ENCODE peak calls at places on chromosomes 16 and 17, in ten cellular contexts. M is uterus, H is A549, U is neural crest cell, Y is fibroblast of the aortic adventitia, B is A673, R is right lobe of liver, K is endothelial cell, Z is HFFc6, T is glutamatergic neuron. I is an unnamed sample.

GRCh38 chr16:11161974-11162373 is 94.0 kb downstream of the SOCS1 start:
- DNase-seq in Y (peak; percentile 25), H (no peak), Z (no peak), B (no peak), R (no peak), T (no peak), K (no peak), M (no peak), U (no peak), I (peak; percentile 13)

GRCh38 chr17:75622071-75622470 is 11.2 kb upstream of the SMIM5 start:
- DNase-seq in U (no peak), M (no peak), Y (no peak), R (no peak), H (no peak), B (no peak), Z (no peak), T (no peak), K (no peak), I (no peak)

GRCh38 chr17:80036715-80037477 is 454 bp downstream of the CCDC40 start:
- DNase-seq in M (no peak), Z (peak; percentile 5), K (peak; percentile 51), Y (no peak), R (no peak), U (peak; percentile 76), T (peak; percentile 81), H (peak; percentile 63), B (peak; percentile 64), I (no peak)

GRCh38 chr16:50136399-50136798 is 16.7 kb upstream of the TENT4B start:
- DNase-seq in U (no peak), Z (no peak), H (no peak), R (no peak), Y (no peak), M (no peak), T (no peak), K (no peak), B (no peak), I (no peak)

GRCh38 chr17:45147102-45147580 is 1.1 kb upstream of the HEXIM1 start:
- DNase-seq in Y (peak; percentile 75), M (no peak), Z (peak; percentile 40), H (no peak), K (no peak), R (peak; percentile 46), T (no peak), B (peak; percentile 72), U (no peak), I (no peak)

GRCh38 chr17:29870836-29871430 is 59.1 kb downstream of the SSH2 start:
- DNase-seq in U (no peak), H (no peak), R (no peak), Z (no peak), Y (peak; percentile 5), T (no peak), B (no peak), K (no peak), M (no peak), I (no peak)

GRCh38 chr17:49120166-49120565 is 12.4 kb upstream of the B4GALNT2 start:
- DNase-seq in M (no peak), H (no peak), Y (no peak), R (no peak), K (no peak), T (no peak), Z (no peak), U (no peak), B (no peak), I (no peak)

GRCh38 chr16:15575293-15576049 is 67.5 kb downstream of the MARF1 start:
- DNase-seq in H (no peak), Z (no peak), M (no peak), K (no peak), B (peak; percentile 36), Y (no peak), R (no peak), U (no peak), T (no peak), I (no peak)

GRCh38 chr17:43917016-43917347 is 9.6 kb upstream of the MPP2 start:
- DNase-seq in H (no peak), R (no peak), M (no peak), Z (no peak), U (no peak), Y (no peak), K (no peak), T (no peak), B (no peak), I (no peak)

GRCh38 chr17:43918026-43918389 is 10.7 kb upstream of the MPP2 start:
- DNase-seq in K (no peak), R (no peak), Y (no peak), T (no peak), H (no peak), M (no peak), U (no peak), Z (no peak), B (no peak), I (no peak)

GRCh38 chr17:43915561-43915960 is 8.2 kb upstream of the MPP2 start:
- DNase-seq in H (no peak), K (no peak), R (no peak), Y (peak; percentile 46), M (no peak), U (no peak), T (no peak), B (no peak), Z (no peak), I (no peak)

GRCh38 chr17:43917348-43918025 is 10.2 kb upstream of the MPP2 start:
- DNase-seq in Y (peak; percentile 19), U (no peak), T (peak; percentile 63), B (no peak), H (peak; percentile 43), Z (no peak), M (no peak), K (peak; percentile 60), R (peak; percentile 57), I (no peak)

DNA sequence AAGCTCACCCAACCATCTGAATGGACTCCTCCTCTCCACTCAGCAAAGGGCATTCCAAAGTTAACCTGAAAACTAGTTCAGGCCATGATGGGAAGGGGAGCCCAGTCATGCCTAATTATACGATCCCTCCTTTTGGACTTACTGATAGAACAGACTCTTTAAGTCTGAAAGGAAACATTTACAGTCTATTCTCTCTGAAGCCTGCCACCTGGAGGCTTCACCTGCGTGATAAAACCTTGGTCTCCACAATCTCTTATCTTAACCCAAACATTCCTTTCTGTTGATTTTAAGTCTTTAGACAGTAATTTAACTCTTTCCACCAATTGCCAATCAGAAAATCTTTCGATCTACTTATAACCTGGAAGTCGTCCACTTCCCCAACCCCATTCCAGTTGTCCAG is 9.0 kb upstream of the MPP2 start:
- DNase-seq in Z (no peak), U (no peak), H (no peak), M (no peak), Y (no peak), T (no peak), K (no peak), B (no peak), R (no peak), I (no peak)
- TF ChIP-seq CTCF in Z (no peak), U (no peak), H (no peak), M (no peak), Y (no peak), T (no peak), K (no peak), B (no peak), R (no peak), I (no peak)

DNA sequence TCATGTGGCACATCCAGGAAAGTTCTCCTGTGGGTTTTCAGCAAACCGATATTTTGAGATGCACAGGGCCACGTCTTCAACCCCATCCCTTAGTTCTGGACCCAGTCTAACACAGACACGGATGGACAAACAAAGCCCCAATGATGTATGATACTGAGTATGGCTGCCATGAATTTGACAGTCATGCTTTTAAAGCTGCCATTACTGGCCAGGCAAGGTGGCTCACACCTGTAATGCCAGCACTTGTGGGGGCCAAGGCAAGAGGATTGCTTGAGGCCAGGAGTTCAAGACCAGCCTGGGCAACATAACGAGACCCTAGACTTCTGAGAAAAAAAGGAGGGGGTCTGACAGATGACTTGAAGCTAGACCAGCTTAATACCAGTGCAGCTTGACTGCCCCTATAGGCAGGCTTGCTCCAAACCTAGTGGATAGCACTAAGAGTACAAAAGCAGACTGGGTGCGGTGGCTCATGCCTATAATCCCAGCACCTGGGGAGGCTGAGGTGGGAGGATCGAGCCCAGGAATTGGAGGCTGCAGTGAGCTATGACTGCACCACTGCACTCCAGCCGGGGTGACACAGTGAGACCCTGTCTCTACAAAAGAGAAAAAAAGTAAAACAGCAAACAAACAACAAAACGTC is 10.8 kb upstream of the ZNF629 start:
- DNase-seq in U (no peak), T (no peak), M (no peak), B (no peak), Z (no peak), H (peak; percentile 51), K (no peak), Y (no peak), R (no peak), I (peak; percentile 34)
- TF ChIP-seq CTCF in U (peak; percentile 15), T (no peak), M (no peak), B (peak; percentile 23), Z (peak; percentile 22), H (no peak), K (no peak), Y (peak; percentile 22), R (no peak), I (no peak)

GRCh38 chr17:63116228-63116627 is 150.2 kb downstream of the TANC2 start:
- DNase-seq in U (no peak), H (peak; percentile 40), T (no peak), Y (no peak), M (no peak), K (no peak), R (no peak), Z (no peak), B (peak; percentile 19), I (no peak)

GRCh38 chr17:63116967-63117366 is 150.9 kb downstream of the TANC2 start:
- DNase-seq in U (no peak), T (peak; percentile 27), K (no peak), B (peak; percentile 4), Y (peak; percentile 32), H (peak; percentile 17), Z (peak; percentile 34), R (no peak), M (no peak), I (no peak)

GRCh38 chr17:63117431-63117830 is 151.4 kb downstream of the TANC2 start:
- DNase-seq in B (no peak), U (no peak), Z (no peak), T (no peak), M (no peak), Y (no peak), R (no peak), K (no peak), H (no peak), I (no peak)

GRCh38 chr17:63113167-63113566 is 147.1 kb downstream of the TANC2 start:
- DNase-seq in H (peak; percentile 22), Y (peak; percentile 16), R (no peak), T (no peak), K (no peak), Z (no peak), M (no peak), U (no peak), B (peak; percentile 31), I (no peak)
- TF ChIP-seq CTCF in H (peak; percentile 39), Y (no peak), R (no peak), T (no peak), K (no peak), Z (peak; percentile 57), M (no peak), U (peak; percentile 45), B (peak; percentile 41), I (peak; percentile 14)

DNA sequence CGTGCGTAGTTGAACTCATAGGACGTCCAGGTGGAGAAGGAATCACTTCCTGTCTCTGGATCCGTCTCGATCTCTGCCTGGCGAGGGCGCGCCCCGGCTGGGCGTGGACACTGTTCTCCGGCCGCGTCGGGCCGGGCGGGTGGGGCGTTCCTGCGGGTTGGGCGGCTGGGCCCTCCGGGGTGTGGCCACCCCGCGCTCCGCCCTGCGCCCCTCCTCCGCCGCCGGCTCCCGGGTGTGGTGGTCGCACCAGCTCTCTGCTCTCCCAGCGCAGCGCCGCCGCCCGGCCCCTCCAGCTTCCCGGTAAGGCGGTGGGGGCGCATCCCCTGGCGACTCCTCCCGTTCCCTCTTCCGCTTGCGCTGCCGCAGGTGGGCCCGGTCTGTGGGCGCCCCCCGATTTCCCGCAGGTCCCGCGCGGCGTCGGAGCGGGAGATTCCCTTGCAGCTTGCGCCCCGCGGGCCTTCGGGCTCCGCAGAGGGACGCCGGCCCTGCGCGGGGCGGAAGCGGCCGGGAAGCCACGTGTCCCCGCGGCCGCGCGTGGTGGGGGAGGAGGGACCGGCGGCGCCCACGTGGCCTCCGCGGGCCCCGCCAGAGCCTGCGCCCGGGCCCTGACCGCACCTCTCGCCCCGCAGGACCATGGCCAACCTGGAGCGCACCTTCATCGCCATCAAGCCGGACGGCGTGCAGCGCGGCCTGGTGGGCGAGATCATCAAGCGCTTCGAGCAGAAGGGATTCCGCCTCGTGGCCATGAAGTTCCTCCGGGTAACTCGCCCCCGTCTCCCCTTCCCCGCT is at the start of gene NME2:
- DNase-seq in R (peak; percentile 93), T (peak; percentile 94), Y (peak; percentile 74), K (peak; percentile 86), H (peak; percentile 93), U (peak; percentile 86), B (peak; percentile 82), M (peak; percentile 90), Z (peak; percentile 79), I (peak; percentile 79)
- TF ChIP-seq CTCF in R (peak; percentile 7), T (no peak), Y (no peak), K (no peak), H (no peak), U (no peak), B (no peak), M (peak; percentile 15), Z (no peak), I (no peak)